ENCODE peak calls at places on chromosomes 2 and 18, in six cellular contexts. Q, U, G, Y, X and L are unnamed samples. For H3K27me3, the result is how much of the 10 kb centered on the place peaks cover.

GRCh38 chr2:79721966-79722365 is 209.1 kb downstream of the CTNNA2 start:
- DNase-seq in Q (no peak), U (no peak), G (peak), Y (no peak), X (no peak), L (no peak)

GRCh38 chr18:70659026-70659726 is 370.3 kb downstream of the SOCS6 start:
- DNase-seq in Q (no peak), U (peak), G (no peak), Y (no peak), X (no peak), L (peak)

GRCh38 chr2:240930096-240930630 is 24.0 kb downstream of the CROCC2 start:
- DNase-seq in Q (no peak), U (peak), G (no peak), Y (peak), X (no peak), L (no peak)

GRCh38 chr2:119544075-119545031 is at the start of gene CFAP221:
- DNase-seq in Q (peak), U (peak), G (peak), Y (peak), X (peak), L (no peak)

GRCh38 chr2:173193925-173194324 is 118.3 kb downstream of the MAP3K20 start:
- DNase-seq in Q (peak), U (no peak), G (peak), Y (no peak), X (no peak), L (no peak)

GRCh38 chr2:193371200-193371599 is 1176.5 kb upstream of the TMEFF2 start:
- DNase-seq in Q (peak), U (no peak), G (no peak), Y (no peak), X (no peak), L (no peak)

GRCh38 chr2:121162893-121163292 is 122.1 kb downstream of the TFCP2L1 start:
- DNase-seq in Q (no peak), U (no peak), G (no peak), Y (no peak), X (no peak), L (no peak)

GRCh38 chr2:2563309-2563860 is 232.3 kb upstream of the MYT1L start:
- DNase-seq in Q (no peak), U (no peak), G (no peak), Y (no peak), X (no peak), L (no peak)

GRCh38 chr2:192162392-192163042 is 32.2 kb downstream of the TMEFF2 start:
- DNase-seq in Q (peak), U (no peak), G (peak), Y (peak), X (peak), L (peak)

GRCh38 chr2:13227543-13227942 is 510.8 kb downstream of the TRIB2 start:
- DNase-seq in Q (peak), U (no peak), G (no peak), Y (no peak), X (no peak), L (no peak)

GRCh38 chr18:34467059-34467458 is 242.3 kb upstream of the NOL4 start:
- DNase-seq in Q (no peak), U (no peak), G (peak), Y (no peak), X (no peak), L (no peak)

GRCh38 chr2:1907283-1907682 is 163.0 kb upstream of the PXDN start:
- DNase-seq in Q (no peak), U (no peak), G (no peak), Y (no peak), X (no peak), L (no peak)

GRCh38 chr2:119417898-119418297 is 13.8 kb upstream of the TMEM37 start:
- DNase-seq in Q (no peak), U (no peak), G (no peak), Y (no peak), X (no peak), L (no peak)

GRCh38 chr2:235300368-235301201 is 193.3 kb upstream of the AGAP1 start:
- DNase-seq in Q (no peak), U (peak), G (peak), Y (no peak), X (peak), L (no peak)

GRCh38 chr18:59279193-59279592 is 5.9 kb upstream of the RAX start:
- DNase-seq in Q (no peak), U (no peak), G (no peak), Y (no peak), X (no peak), L (no peak)

GRCh38 chr2:29777164-29777563 is 144.2 kb downstream of the ALK start:
- DNase-seq in Q (no peak), U (no peak), G (no peak), Y (no peak), X (no peak), L (no peak)

GRCh38 chr2:187994464-187995331 is 297.0 kb upstream of the GULP1 start:
- DNase-seq in Q (no peak), U (no peak), G (peak), Y (no peak), X (no peak), L (no peak)

GRCh38 chr2:164917296-164917903 is 37.9 kb downstream of the SLC38A11 start:
- DNase-seq in Q (peak), U (peak), G (peak), Y (peak), X (peak), L (no peak)

GRCh38 chr2:62884514-62884913 is 166.1 kb upstream of the OTX1 start:
- DNase-seq in Q (no peak), U (no peak), G (no peak), Y (no peak), X (no peak), L (no peak)

GRCh38 chr2:8438996-8439395 is 242.9 kb upstream of the ID2 start:
- DNase-seq in Q (no peak), U (peak), G (no peak), Y (peak), X (no peak), L (no peak)

GRCh38 chr2:208037564-208038487 is 12.5 kb upstream of the PLEKHM3 start:
- DNase-seq in Q (no peak), U (no peak), G (no peak), Y (no peak), X (no peak), L (no peak)

GRCh38 chr2:127355407-127356008 is 32.3 kb downstream of the MAP3K2 start:
- DNase-seq in Q (peak), U (no peak), G (peak), Y (no peak), X (no peak), L (no peak)

GRCh38 chr2:10878268-10878915 is 33.3 kb upstream of the KCNF1 start:
- DNase-seq in Q (no peak), U (no peak), G (no peak), Y (no peak), X (no peak), L (no peak)

GRCh38 chr2:40284797-40285196 is 167.1 kb downstream of the SLC8A1 start:
- DNase-seq in Q (no peak), U (no peak), G (no peak), Y (no peak), X (no peak), L (no peak)

GRCh38 chr2:157898591-157898996 is 22.5 kb upstream of the ACVR1 start:
- DNase-seq in Q (no peak), U (no peak), G (peak), Y (no peak), X (peak), L (peak)

GRCh38 chr18:64271264-64271663 is 122.4 kb upstream of the LINC00305 start:
- DNase-seq in Q (no peak), U (no peak), G (no peak), Y (no peak), X (peak), L (no peak)

GRCh38 chr2:180823546-180824141 is 156.8 kb upstream of the UBE2E3 start:
- DNase-seq in Q (no peak), U (no peak), G (peak), Y (no peak), X (no peak), L (no peak)

GRCh38 chr18:33356735-33357134 is 83.8 kb downstream of the CCDC178 start:
- DNase-seq in Q (peak), U (no peak), G (no peak), Y (no peak), X (no peak), L (no peak)

GRCh38 chr2:230054079-230054478 is 14.6 kb downstream of the SLC16A14 start:
- DNase-seq in Q (no peak), U (no peak), G (peak), Y (no peak), X (no peak), L (no peak)

GRCh38 chr2:147108553-147108952 is 736.3 kb upstream of the ACVR2A start:
- DNase-seq in Q (no peak), U (no peak), G (peak), Y (no peak), X (no peak), L (no peak)

GRCh38 chr2:219571311-219572236 is at the start of gene OBSL1:
- DNase-seq in Q (peak), U (peak), G (peak), Y (peak), X (peak), L (no peak)

GRCh38 chr2:205022751-205023150 is 477.5 kb downstream of the PARD3B start:
- DNase-seq in Q (no peak), U (no peak), G (no peak), Y (no peak), X (no peak), L (no peak)

DNA sequence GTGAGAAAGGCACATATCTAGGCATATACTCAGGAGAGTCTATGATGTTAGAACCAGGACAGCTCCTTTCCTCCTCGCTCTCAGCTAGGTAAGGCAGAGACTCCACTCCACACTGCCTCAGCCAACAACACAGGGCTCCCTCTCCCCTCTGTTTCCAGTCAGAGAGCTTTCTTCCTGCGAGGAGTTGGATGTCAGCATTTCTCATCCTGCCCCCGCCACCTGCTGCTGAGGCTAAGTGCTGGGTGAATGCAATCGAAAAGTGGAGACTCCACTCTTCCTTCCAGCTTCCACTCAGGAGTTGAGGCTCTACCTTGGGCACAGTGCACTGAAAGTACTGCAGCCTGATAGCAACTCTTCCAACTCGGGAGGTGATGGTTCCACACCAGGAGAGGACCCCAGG is 177.2 kb upstream of the RAB6C start:
- DNase-seq in Q (peak), U (no peak), G (no peak), Y (no peak), X (no peak), L (no peak)
- H3K27ac ChIP-seq in Q (no peak), U (no peak), G (no peak), Y (no peak), X (no peak), L (no peak)

DNA sequence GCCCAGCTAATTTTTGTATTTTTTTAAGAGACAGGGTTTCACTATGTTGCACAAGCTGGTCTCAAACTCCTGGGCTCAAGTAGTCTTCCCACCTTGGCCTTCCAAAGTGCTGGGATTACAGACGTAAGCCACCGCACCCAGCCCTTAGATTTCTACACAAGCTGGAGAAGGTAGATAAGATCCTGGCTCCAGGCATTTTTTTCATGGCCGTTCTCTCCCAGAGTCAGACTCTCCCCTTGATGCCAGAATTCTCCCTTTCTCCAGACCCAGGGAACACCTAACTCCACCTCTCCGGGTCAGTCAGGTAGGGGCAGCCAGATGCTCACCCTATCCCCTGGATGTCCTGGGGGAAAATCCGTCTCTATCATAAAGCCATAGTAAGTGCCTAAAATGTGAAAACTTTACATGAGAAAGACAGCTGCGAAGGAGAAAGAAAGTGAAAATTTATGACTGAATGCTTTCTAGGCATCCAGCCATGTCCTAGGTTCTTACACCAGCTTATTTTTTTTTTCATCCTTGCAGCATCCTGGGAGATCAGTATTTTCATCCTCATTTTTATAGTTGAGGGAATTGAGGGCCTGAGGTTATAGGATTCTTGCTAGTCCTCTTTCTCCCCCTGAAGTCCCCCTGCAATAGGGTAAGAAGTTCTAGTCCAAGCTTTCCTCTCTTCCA is 16.3 kb downstream of the SIX3 start:
- DNase-seq in Q (no peak), U (no peak), G (peak), Y (no peak), X (no peak), L (no peak)
- H3K27me3 ChIP-seq in Q (half or more), U (under half), G (under half), Y (under half), X (under half), L (under half)

DNA sequence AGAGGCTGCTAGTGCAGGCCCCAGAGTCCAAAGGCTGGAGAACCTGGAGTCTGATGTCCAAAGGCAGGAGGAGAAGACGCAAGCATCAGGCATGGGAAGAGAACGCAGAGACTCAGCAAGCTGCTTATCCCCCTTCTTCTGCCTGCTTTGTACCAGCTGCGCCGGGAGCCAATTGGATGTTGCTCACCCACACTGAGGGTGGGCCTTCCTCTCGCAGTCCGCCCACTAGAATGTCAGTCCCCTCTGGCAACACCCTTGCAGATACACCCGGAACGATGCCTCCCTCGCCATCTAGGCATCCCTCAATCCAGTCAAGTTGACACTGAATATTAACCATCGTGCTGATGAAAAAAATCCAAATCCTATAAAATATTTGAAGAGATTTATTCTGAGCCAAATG is 141.6 kb downstream of the TWIST2 start:
- DNase-seq in Q (no peak), U (no peak), G (no peak), Y (no peak), X (no peak), L (no peak)
- H3K27ac ChIP-seq in Q (no peak), U (no peak), G (no peak), Y (no peak), X (no peak), L (no peak)

DNA sequence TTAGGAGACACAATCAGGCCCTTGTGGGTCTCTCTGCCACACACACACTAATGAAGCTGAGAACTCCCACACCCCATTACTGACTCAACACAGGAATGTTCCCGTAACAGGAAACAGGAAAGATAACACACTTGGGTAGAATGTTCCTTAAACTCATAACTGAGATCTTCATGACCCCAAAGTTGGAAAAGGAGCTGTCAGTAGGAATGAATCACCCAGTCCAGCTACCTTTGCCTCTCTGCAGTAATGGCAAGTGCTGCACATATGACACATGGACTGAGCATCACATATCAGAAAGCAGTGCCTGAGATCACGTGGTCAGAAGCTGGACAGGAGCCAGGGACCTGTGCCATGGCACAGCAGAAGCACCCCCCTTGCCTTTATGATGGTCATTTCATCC is 65.2 kb upstream of the ACAA2 start:
- DNase-seq in Q (no peak), U (no peak), G (no peak), Y (no peak), X (no peak), L (no peak)
- H3K27me3 ChIP-seq in Q (under half), U (under half), G (under half), Y (under half), X (under half), L (under half)

GRCh38 chr2:34447097-34447496 is 848.0 kb upstream of the FAM98A start:
- DNase-seq in Q (peak), U (no peak), G (no peak), Y (no peak), X (no peak), L (no peak)
- H3K27ac ChIP-seq in Q (peak), U (no peak), G (no peak), Y (no peak), X (no peak), L (no peak)

GRCh38 chr2:202808754-202809153 is 62.8 kb downstream of the ICA1L start:
- DNase-seq in Q (no peak), U (no peak), G (no peak), Y (no peak), X (no peak), L (no peak)
- H3K27me3 ChIP-seq in Q (under half), U (under half), G (under half), Y (under half), X (under half), L (under half)

GRCh38 chr2:101718479-101718878 is 21.0 kb downstream of the MAP4K4 start:
- DNase-seq in Q (no peak), U (no peak), G (no peak), Y (no peak), X (no peak), L (no peak)

GRCh38 chr2:101718993-101719571 is 21.6 kb downstream of the MAP4K4 start:
- DNase-seq in Q (no peak), U (no peak), G (no peak), Y (no peak), X (no peak), L (no peak)

GRCh38 chr2:101722878-101723277 is 25.4 kb downstream of the MAP4K4 start:
- DNase-seq in Q (no peak), U (no peak), G (no peak), Y (no peak), X (peak), L (no peak)

GRCh38 chr2:101723366-101724112 is 26.0 kb downstream of the MAP4K4 start:
- DNase-seq in Q (no peak), U (no peak), G (no peak), Y (no peak), X (no peak), L (no peak)

DNA sequence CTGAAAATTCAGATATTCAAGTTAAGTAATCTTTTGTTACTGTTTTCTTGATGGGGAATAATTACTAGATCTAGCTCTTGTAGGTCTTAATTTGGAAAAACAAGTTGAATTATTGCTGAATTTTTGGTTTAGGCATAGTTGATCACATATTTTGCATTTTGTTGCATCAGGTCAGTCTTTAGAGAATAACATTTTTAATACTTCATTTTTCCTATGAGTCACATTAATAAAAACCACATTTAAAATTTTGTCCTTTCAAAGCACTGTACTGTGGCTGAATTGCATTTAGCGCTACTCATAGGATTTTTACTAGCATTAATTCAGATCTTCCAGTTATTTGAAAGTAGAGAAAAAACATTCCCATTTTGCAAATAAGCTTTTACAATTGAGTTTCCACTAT is 23.2 kb downstream of the MAP4K4 start:
- DNase-seq in Q (no peak), U (no peak), G (peak), Y (no peak), X (no peak), L (no peak)
- H3K27ac ChIP-seq in Q (no peak), U (no peak), G (no peak), Y (no peak), X (no peak), L (peak)

GRCh38 chr18:4453712-4454547 is 1.2 kb downstream of the DLGAP1 start:
- DNase-seq in Q (peak), U (no peak), G (no peak), Y (no peak), X (no peak), L (no peak)
- H3K27me3 ChIP-seq in Q (under half), U (under half), G (under half), Y (under half), X (under half), L (under half)

DNA sequence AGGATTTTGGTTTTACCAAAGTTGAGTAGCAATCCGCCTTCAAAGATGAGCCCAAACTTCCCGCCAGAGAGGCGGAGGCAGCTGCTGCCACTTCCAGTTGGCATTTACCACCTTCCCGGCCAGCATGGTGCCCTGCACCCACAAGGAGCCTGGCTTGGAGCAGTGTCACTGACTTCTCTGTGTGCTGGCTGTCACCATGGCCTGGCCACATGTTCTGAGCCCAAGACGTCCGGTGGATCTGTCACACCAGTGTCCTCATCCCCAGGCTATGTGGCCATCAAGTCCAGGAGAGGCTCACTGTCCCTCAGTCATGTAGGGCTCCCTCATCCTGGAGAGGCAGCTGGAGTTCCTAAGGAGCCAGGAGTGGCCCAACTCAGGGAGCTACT is 100.6 kb downstream of the ACKR3 start:
- DNase-seq in Q (no peak), U (no peak), G (no peak), Y (peak), X (no peak), L (no peak)
- H3K27ac ChIP-seq in Q (no peak), U (peak), G (no peak), Y (no peak), X (no peak), L (no peak)